ENCODE peak calls at places on chromosomes 16 and 17, in five cellular contexts. A, B, W, J and C are unnamed samples.

GRCh38 chr17:77696151-77696719 is 262.3 kb upstream of the TNRC6C start:
- DNase-seq in A (no peak), B (peak), W (no peak), J (no peak), C (no peak)

GRCh38 chr17:67132366-67132765 is 88.0 kb downstream of the CACNG1 start:
- DNase-seq in A (no peak), B (no peak), W (no peak), J (no peak), C (no peak)

GRCh38 chr17:56290486-56291118 is 137.3 kb downstream of the ANKFN1 start:
- DNase-seq in A (no peak), B (no peak), W (peak), J (no peak), C (no peak)

GRCh38 chr16:3137267-3137666 is 2.4 kb downstream of the ZNF213 start:
- DNase-seq in A (no peak), B (no peak), W (no peak), J (no peak), C (no peak)

GRCh38 chr17:1434150-1434549 is 21.9 kb downstream of the CRK start:
- DNase-seq in A (peak), B (peak), W (no peak), J (no peak), C (no peak)

GRCh38 chr17:80946449-80946848 is 45.2 kb upstream of the CHMP6 start:
- DNase-seq in A (no peak), B (no peak), W (no peak), J (no peak), C (no peak)

GRCh38 chr17:4492762-4493561 is 5.7 kb upstream of the SPNS2 start:
- DNase-seq in A (peak), B (peak), W (peak), J (peak), C (peak)

GRCh38 chr17:80799553-80800403 is 191.9 kb upstream of the CHMP6 start:
- DNase-seq in A (no peak), B (no peak), W (no peak), J (no peak), C (no peak)

GRCh38 chr16:81873843-81874752 is 95.0 kb downstream of the PLCG2 start:
- DNase-seq in A (peak), B (peak), W (peak), J (peak), C (peak)

GRCh38 chr17:5950871-5951270 is 119.3 kb upstream of the WSCD1 start:
- DNase-seq in A (no peak), B (no peak), W (no peak), J (no peak), C (no peak)

GRCh38 chr16:23949630-23950290 is 114.0 kb downstream of the PRKCB start:
- DNase-seq in A (no peak), B (no peak), W (no peak), J (no peak), C (no peak)

GRCh38 chr17:73492125-73492801 is 152.0 kb downstream of the SDK2 start:
- DNase-seq in A (no peak), B (no peak), W (no peak), J (no peak), C (no peak)

GRCh38 chr17:17681744-17682292 is 560 bp downstream of the RAI1 start:
- DNase-seq in A (no peak), B (peak), W (peak), J (peak), C (peak)

GRCh38 chr17:17681187-17681743 is at the start of gene RAI1:
- DNase-seq in A (peak), B (peak), W (peak), J (peak), C (peak)

GRCh38 chr17:17683710-17684365 is 2.6 kb downstream of the RAI1 start:
- DNase-seq in A (no peak), B (no peak), W (peak), J (no peak), C (no peak)

GRCh38 chr17:17682293-17682736 is 1.1 kb downstream of the RAI1 start:
- DNase-seq in A (no peak), B (peak), W (peak), J (peak), C (peak)

GRCh38 chr17:17682737-17683675 is 1.7 kb downstream of the RAI1 start:
- DNase-seq in A (peak), B (peak), W (peak), J (peak), C (peak)
- H2AFZ ChIP-seq in A (peak), B (peak), W (peak), J (peak), C (peak)

DNA sequence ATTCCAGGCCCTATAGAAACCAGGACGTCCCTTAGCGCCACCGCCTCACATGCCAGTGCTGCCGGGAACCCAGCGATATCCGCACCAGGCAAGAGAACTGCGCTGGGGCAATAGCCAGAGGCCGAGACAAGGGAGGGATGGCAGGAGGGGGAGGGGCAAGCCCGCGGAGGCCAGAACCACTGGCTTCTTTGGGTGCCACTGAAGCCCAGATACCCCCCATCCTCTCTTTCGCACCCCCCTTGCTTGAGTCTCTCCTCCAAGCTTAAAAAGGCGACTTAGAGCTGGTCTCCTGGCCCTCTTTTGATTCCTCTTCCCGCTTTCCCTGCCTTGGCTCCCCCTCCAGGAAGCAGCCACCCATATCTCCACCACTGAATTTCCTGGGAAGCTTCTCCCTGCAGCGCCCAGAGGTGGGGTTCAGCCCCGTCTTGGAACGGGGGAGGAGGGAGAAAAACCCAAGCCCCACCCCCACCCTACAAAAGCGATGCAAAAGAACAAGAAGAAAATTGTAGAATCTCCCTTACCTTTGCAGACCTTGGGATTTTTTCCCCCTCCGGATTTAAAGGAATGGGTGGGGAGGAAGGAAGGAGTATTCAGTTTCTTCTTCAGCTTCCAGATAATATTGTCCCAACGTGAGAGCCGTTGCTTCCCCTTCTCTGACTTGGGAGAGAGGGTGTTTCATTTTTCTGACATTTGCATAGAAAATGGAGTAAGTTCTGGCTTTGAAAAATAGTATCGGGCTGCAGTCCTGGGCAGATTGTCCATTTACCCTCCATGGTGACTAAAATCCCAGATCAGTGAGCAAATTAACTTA is 622 bp downstream of the HOXB6 start:
- DNase-seq in A (no peak), B (peak), W (peak), J (peak), C (peak)
- H3K4me3 ChIP-seq in A (no peak), B (peak), W (peak), J (peak), C (peak)

GRCh38 chr17:7242717-7243576 is 698 bp upstream of the GABARAP start:
- DNase-seq in A (peak), B (peak), W (peak), J (peak), C (peak)
- H2AFZ ChIP-seq in A (peak), B (peak), W (peak), J (peak), C (peak)

DNA sequence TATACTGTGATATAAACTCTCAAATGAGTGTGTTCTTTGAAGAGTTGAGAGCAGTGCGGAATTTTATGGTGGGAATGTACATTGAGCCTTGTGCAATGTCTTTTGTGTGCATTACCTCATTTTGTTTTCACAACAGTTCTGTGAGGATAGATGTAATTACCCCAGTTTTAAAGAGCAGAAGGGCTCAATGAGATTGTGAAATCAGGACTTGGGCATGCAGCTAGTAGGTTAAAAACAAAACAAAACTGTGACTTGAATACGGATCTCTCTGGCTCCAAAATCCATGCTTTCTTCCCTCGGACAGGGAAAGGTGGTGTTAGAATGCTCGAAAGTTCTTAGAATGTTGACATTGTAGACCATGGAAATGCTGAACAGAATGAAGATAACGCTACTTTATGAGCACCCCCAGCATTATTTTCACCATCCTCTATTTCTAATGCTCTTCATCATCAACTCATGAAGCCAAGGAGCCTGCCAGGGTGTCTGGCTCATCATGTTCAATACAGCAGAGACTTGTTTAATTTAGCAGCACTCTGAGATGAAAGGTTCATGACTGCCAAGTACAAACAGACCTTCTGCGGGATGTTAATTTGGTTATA is 17.1 kb downstream of the MRTFB start:
- DNase-seq in A (no peak), B (peak), W (peak), J (no peak), C (no peak)
- H3K4me3 ChIP-seq in A (no peak), B (no peak), W (peak), J (no peak), C (no peak)

DNA sequence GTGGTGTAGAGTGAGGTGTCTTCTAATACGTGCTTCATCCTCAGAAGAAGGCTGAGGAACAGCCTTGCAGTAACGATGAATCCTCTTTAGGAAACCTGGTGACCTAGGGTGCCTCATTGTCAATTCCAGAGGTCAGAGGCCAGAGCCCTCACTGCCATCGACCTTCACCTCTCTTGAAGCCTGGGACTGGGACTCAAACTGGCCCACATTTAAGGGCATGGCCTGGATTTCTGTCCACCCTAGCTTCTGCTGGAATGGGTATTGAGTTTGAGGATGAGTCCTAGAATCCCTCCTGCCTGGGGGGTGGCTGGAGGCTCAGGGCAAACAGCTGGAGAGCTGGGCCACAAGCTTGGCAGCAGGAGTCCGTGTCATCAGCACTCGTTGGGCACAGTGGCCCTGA is 38.6 kb downstream of the ELAC2 start:
- DNase-seq in A (no peak), B (no peak), W (no peak), J (no peak), C (no peak)
- H2AFZ ChIP-seq in A (peak), B (no peak), W (no peak), J (no peak), C (no peak)

DNA sequence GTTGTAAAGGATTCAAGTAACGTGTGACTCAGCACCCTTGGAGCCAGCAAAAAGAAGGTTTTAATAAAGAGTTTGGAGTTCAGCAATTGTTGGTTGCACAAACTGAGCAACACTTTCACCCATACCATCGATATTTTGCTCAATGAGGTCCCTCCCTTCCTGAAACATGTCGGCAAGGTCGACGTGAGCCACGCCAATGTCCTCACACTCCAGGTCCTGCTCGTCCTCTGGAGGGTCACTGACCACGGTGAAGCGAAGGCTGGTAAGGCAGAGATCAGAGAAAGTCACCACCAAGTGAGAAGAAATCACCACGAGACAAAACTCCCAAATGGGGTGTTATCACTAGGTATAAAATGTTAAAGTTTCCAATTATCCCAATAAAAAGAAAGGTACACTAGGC is 98.3 kb downstream of the RPGRIP1L start:
- DNase-seq in A (no peak), B (no peak), W (peak), J (no peak), C (no peak)
- H3K4me3 ChIP-seq in A (no peak), B (no peak), W (no peak), J (no peak), C (no peak)

GRCh38 chr17:41407226-41407625 is 9.8 kb upstream of the KRT31 start:
- DNase-seq in A (no peak), B (no peak), W (no peak), J (no peak), C (no peak)
- H2AFZ ChIP-seq in A (no peak), B (no peak), W (no peak), J (no peak), C (no peak)

GRCh38 chr16:56931253-56931768 is 631 bp upstream of the HERPUD1 start:
- DNase-seq in A (no peak), B (peak), W (peak), J (no peak), C (no peak)

GRCh38 chr16:56932588-56933265 is 785 bp downstream of the HERPUD1 start:
- DNase-seq in A (peak), B (peak), W (peak), J (peak), C (peak)

GRCh38 chr16:56929639-56930038 is 2.3 kb upstream of the HERPUD1 start:
- DNase-seq in A (no peak), B (no peak), W (no peak), J (no peak), C (no peak)

GRCh38 chr16:56931769-56932587 is at the start of gene HERPUD1:
- DNase-seq in A (peak), B (peak), W (peak), J (peak), C (peak)

GRCh38 chr16:56930516-56931252 is 1.3 kb upstream of the HERPUD1 start:
- DNase-seq in A (no peak), B (no peak), W (no peak), J (no peak), C (no peak)
- H3K4me3 ChIP-seq in A (no peak), B (no peak), W (no peak), J (no peak), C (no peak)